ENCODE peak calls at places on chromosomes 13 and 19, in six cellular contexts. U, Y, W, B, Q and D are unnamed samples.

GRCh38 chr13:85729296-85729695 is 69.9 kb downstream of the SLITRK6 start:
- DNase-seq in B (no peak), U (no peak), Q (no peak), Y (no peak), W (no peak), D (no peak)

GRCh38 chr19:16794456-16794855 is 34.7 kb upstream of the SIN3B start:
- DNase-seq in B (no peak), U (no peak), Y (no peak), W (no peak), Q (no peak), D (no peak)

GRCh38 chr19:45400192-45400591 is 4.7 kb downstream of the PPP1R13L start:
- DNase-seq in Y (no peak), Q (no peak), B (no peak), W (no peak), U (no peak), D (no peak)

GRCh38 chr13:61684976-61685682 is 269.5 kb upstream of the PCDH20 start:
- DNase-seq in W (no peak), Y (no peak), B (no peak), Q (no peak), U (no peak), D (no peak)

GRCh38 chr13:74847966-74848365 is 634.0 kb downstream of the TBC1D4 start:
- DNase-seq in Y (no peak), U (no peak), B (no peak), W (no peak), Q (no peak), D (no peak)

GRCh38 chr13:113981201-113981605 is 7.3 kb upstream of the C13orf46 start:
- DNase-seq in U (peak), Q (peak), B (no peak), Y (no peak), W (no peak), D (no peak)

GRCh38 chr19:33293255-33294057 is 8.9 kb downstream of the CEBPA start:
- DNase-seq in U (peak), Y (no peak), B (no peak), W (no peak), Q (no peak), D (peak)

GRCh38 chr19:13693933-13694332 is 70.4 kb upstream of the MRI1 start:
- DNase-seq in B (no peak), Y (no peak), W (no peak), U (no peak), Q (no peak), D (no peak)